ENCODE peak calls at places on chromosomes 2 and 18, in four cellular contexts. C is cardiac muscle cell, M is Peyer's patch, L is psoas muscle. G is an unnamed sample. For H3K9me3, the result is how much of the 10 kb centered on the place peaks cover.

GRCh38 chr2:233349005-233349998 is 5.0 kb upstream of the DGKD start:
- DNase-seq in C (no peak), M (peak), L (peak), G (no peak)

GRCh38 chr2:144096531-144096930 is 423.4 kb downstream of the ZEB2 start:
- DNase-seq in C (no peak), M (no peak), L (no peak), G (no peak)

GRCh38 chr2:65416945-65417344 is 15.5 kb downstream of the SPRED2 start:
- DNase-seq in C (no peak), M (no peak), L (no peak), G (peak)

GRCh38 chr2:11574176-11575046 is 40.6 kb downstream of the GREB1 start:
- DNase-seq in C (no peak), M (peak), L (peak), G (no peak)

GRCh38 chr2:238260879-238261278 is 21.0 kb upstream of the HES6 start:
- DNase-seq in C (peak), M (no peak), L (peak), G (no peak)

GRCh38 chr18:40935423-40935822 is 1019.6 kb upstream of the PIK3C3 start:
- DNase-seq in C (peak), M (no peak), L (no peak), G (no peak)

GRCh38 chr18:54261894-54262293 is 7.4 kb upstream of the POLI start:
- DNase-seq in C (peak), M (no peak), L (no peak), G (peak)

GRCh38 chr2:241399941-241400922 is 44.1 kb downstream of the FARP2 start:
- DNase-seq in C (no peak), M (peak), L (no peak), G (no peak)

GRCh38 chr2:141311430-141311829 is 819.4 kb downstream of the LRP1B start:
- DNase-seq in C (no peak), M (no peak), L (no peak), G (no peak)

GRCh38 chr18:77146249-77147080 is 13.9 kb upstream of the MBP start:
- DNase-seq in C (no peak), M (peak), L (no peak), G (no peak)

GRCh38 chr2:64654063-64654811 is 524 bp upstream of the SERTAD2 start:
- DNase-seq in C (peak), M (no peak), L (peak), G (peak)

GRCh38 chr18:49764032-49764431 is 49.3 kb downstream of the ACAA2 start:
- DNase-seq in C (peak), M (no peak), L (no peak), G (no peak)

GRCh38 chr2:70248810-70249438 is 496 bp upstream of the TIA1 start:
- DNase-seq in C (peak), M (peak), L (no peak), G (peak)
- H3K4me3 ChIP-seq in C (peak), M (peak), L (peak), G (peak)

GRCh38 chr2:63270717-63271116 is 220.1 kb downstream of the OTX1 start:
- DNase-seq in C (no peak), M (no peak), L (no peak), G (no peak)
- H3K9me3 ChIP-seq in C (under half), M (under half), L (under half), G (under half)

GRCh38 chr2:106724301-106724794 is 161.6 kb downstream of the ST6GAL2 start:
- DNase-seq in C (no peak), M (no peak), L (no peak), G (no peak)

DNA sequence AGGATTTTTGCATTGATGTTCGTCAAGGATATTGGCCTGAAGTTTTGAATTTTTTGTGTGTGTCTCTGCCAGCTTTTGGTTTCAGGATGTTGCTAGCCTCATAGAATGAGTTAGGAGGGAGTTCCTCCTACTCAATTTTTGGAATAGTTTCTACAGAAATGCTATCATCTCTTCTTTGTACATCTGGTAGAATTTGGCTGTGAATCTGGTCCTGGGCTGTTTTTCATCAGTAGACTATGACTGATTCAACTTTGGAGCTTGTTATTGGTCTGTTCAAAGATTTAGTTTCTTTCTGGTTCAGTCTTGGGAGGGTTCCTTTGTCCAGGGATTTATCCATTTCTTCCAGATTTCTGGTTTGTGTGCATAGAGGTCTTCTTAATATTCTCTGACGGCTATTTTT is 166.7 kb downstream of the ST6GAL2 start:
- DNase-seq in C (no peak), M (no peak), L (no peak), G (no peak)
- H3K4me3 ChIP-seq in C (no peak), M (no peak), L (no peak), G (no peak)

GRCh38 chr2:18740428-18740827 is 151.1 kb upstream of the NT5C1B start:
- DNase-seq in C (peak), M (no peak), L (no peak), G (no peak)
- H3K9me3 ChIP-seq in C (under half), M (under half), L (under half), G (under half)

GRCh38 chr2:177260398-177260797 is 4.1 kb downstream of the NFE2L2 start:
- DNase-seq in C (no peak), M (no peak), L (no peak), G (no peak)
- H3K4me3 ChIP-seq in C (no peak), M (no peak), L (peak), G (peak)

DNA sequence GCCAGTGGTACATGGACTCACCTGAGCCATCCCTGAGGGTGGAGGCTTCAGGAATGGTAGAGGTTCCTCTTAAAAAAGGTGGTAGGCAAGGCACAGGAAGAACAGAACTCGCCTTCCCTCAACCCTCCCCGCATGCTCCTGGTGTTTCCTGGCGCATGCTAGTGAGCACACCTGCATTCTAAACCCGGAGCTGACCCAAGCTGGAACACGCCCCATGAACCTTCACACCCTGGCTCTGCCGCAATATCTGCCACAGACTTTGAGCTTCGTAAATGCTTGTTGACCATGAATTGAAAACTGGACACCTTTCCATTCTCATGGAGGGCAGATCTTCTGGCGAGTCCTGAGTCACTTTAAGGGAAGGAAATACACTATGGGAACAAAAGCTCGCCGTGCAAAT is 601.3 kb upstream of the RAB6C start:
- DNase-seq in C (no peak), M (no peak), L (no peak), G (no peak)
- H3K9me3 ChIP-seq in C (under half), M (under half), L (under half), G (under half)

GRCh38 chr2:106130251-106130998 is 63.7 kb downstream of the UXS1 start:
- DNase-seq in C (no peak), M (peak), L (no peak), G (no peak)
- H3K4me3 ChIP-seq in C (no peak), M (peak), L (no peak), G (no peak)

GRCh38 chr2:85952196-85952734 is 63.5 kb upstream of the ST3GAL5 start:
- DNase-seq in C (no peak), M (no peak), L (no peak), G (no peak)
- H3K9me3 ChIP-seq in C (under half), M (under half), L (under half), G (under half)

GRCh38 chr2:190466819-190467444 is 58.8 kb downstream of the MFSD6 start:
- DNase-seq in C (no peak), M (no peak), L (no peak), G (no peak)

GRCh38 chr2:190469770-190470169 is 61.6 kb downstream of the MFSD6 start:
- DNase-seq in C (peak), M (no peak), L (no peak), G (no peak)

GRCh38 chr2:190465060-190465459 is 56.9 kb downstream of the MFSD6 start:
- DNase-seq in C (no peak), M (no peak), L (no peak), G (no peak)

GRCh38 chr2:190468814-190469569 is 60.8 kb downstream of the MFSD6 start:
- DNase-seq in C (peak), M (no peak), L (no peak), G (no peak)

DNA sequence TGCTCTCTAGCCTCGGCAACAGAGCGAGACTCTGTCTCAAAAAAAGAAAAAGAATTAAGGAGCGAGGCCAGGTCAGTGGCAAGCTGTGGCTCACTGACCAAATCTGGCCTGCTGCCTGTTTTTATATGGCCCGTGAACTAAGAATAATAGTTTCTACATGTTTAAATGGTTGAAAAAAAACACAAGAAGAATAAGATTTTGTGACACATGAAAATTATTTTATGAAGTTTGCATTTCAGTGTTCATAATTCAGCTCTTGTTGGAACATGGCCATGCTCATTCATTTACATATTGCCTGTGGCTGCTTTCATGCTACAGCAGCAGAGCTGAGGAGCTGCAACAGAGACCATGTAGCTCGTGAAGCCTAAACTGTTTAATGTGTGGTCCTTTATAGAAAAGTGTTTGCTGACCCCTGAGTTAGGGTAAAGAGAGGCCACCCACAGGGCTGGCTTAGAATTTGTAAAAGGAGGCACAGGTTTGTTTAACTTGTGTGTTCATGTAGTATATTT is 59.5 kb downstream of the MFSD6 start:
- DNase-seq in C (no peak), M (no peak), L (no peak), G (no peak)
- H3K4me3 ChIP-seq in C (no peak), M (no peak), L (peak), G (no peak)